ENCODE peak calls at places on chromosomes 11 and 22, in ten cellular contexts. P is tibial nerve, X is heart left ventricle, G is IMR-90, Z is A549, I is breast epithelium, B is H1, F is right lobe of liver, A is esophagus squamous epithelium, M is sigmoid colon. Q is an unnamed sample.

GRCh38 chr11:77212314-77213007 is 84.4 kb downstream of the MYO7A start:
- DNase-seq in P (no peak), X (no peak), G (no peak), Z (no peak), I (no peak), B (no peak), F (no peak), A (no peak), M (no peak), Q (no peak)

GRCh38 chr11:110349109-110349996 is 52.9 kb upstream of the RDX start:
- DNase-seq in P (no peak), X (no peak), G (no peak), Z (no peak), I (no peak), B (no peak), F (no peak), A (no peak), M (no peak), Q (no peak)

GRCh38 chr11:131036544-131036943 is 120.3 kb upstream of the SNX19 start:
- DNase-seq in P (no peak), X (no peak), G (peak; percentile 18), Z (no peak), I (no peak), B (no peak), F (no peak), A (no peak), M (no peak), Q (no peak)

GRCh38 chr11:12275818-12276217 is 101.6 kb upstream of the PARVA start:
- DNase-seq in P (no peak), X (no peak), G (no peak), Z (no peak), I (peak; percentile 43), B (no peak), F (no peak), A (no peak), M (peak; percentile 56), Q (no peak)

GRCh38 chr22:32353292-32353691 is 4.4 kb upstream of the RFPL3 start:
- DNase-seq in P (no peak), X (no peak), G (no peak), Z (no peak), I (no peak), B (no peak), F (no peak), A (no peak), M (no peak), Q (no peak)

GRCh38 chr11:121696177-121696863 is 243.6 kb upstream of the SORL1-AS1 start:
- DNase-seq in P (no peak), X (peak; percentile 53), G (no peak), Z (no peak), I (no peak), B (no peak), F (no peak), A (no peak), M (peak; percentile 64), Q (peak; percentile 91)

GRCh38 chr22:28883917-28884753 is 763 bp downstream of the ZNRF3 start:
- DNase-seq in P (no peak), X (peak; percentile 33), G (peak; percentile 44), Z (peak; percentile 18), I (no peak), B (peak; percentile 79), F (peak; percentile 65), A (no peak), M (peak; percentile 77), Q (no peak)

GRCh38 chr11:128886401-128887119 is 4.6 kb upstream of the KCNJ5 start:
- DNase-seq in P (no peak), X (no peak), G (no peak), Z (no peak), I (no peak), B (no peak), F (no peak), A (no peak), M (no peak), Q (no peak)

GRCh38 chr11:72072348-72072747 is 8.0 kb downstream of the NUMA1 start:
- DNase-seq in P (no peak), X (no peak), G (peak; percentile 82), Z (no peak), I (no peak), B (no peak), F (no peak), A (no peak), M (no peak), Q (no peak)

GRCh38 chr11:72070486-72070885 is 9.9 kb downstream of the NUMA1 start:
- DNase-seq in P (no peak), X (no peak), G (no peak), Z (no peak), I (no peak), B (no peak), F (no peak), A (no peak), M (no peak), Q (no peak)

GRCh38 chr11:72069200-72069599 is 11.1 kb downstream of the NUMA1 start:
- DNase-seq in P (no peak), X (no peak), G (no peak), Z (no peak), I (no peak), B (no peak), F (no peak), A (no peak), M (no peak), Q (no peak)

GRCh38 chr11:72067676-72068075 is 12.7 kb downstream of the NUMA1 start:
- DNase-seq in P (no peak), X (no peak), G (no peak), Z (no peak), I (no peak), B (no peak), F (no peak), A (no peak), M (no peak), Q (no peak)

GRCh38 chr11:72069787-72070251 is 10.5 kb downstream of the NUMA1 start:
- DNase-seq in P (peak; percentile 79), X (peak; percentile 91), G (peak; percentile 84), Z (peak; percentile 59), I (peak; percentile 71), B (no peak), F (peak; percentile 84), A (no peak), M (peak; percentile 89), Q (peak; percentile 94)
- TF ChIP-seq POLR2A in P (peak; percentile 28), X (no peak), G (no peak), Z (peak; percentile 28), I (no peak), B (no peak), F (peak; percentile 39), A (no peak), M (no peak), Q (no peak)

GRCh38 chr22:45922256-45922655 is 54.7 kb downstream of the WNT7B start:
- DNase-seq in P (no peak), X (no peak), G (no peak), Z (no peak), I (no peak), B (no peak), F (no peak), A (no peak), M (no peak), Q (no peak)

GRCh38 chr22:45918455-45919370 is 58.2 kb downstream of the WNT7B start:
- DNase-seq in P (no peak), X (no peak), G (no peak), Z (peak; percentile 86), I (peak; percentile 65), B (no peak), F (no peak), A (no peak), M (no peak), Q (no peak)

GRCh38 chr22:45917146-45917545 is 59.8 kb downstream of the WNT7B start:
- DNase-seq in P (no peak), X (no peak), G (no peak), Z (no peak), I (no peak), B (no peak), F (no peak), A (no peak), M (no peak), Q (no peak)

GRCh38 chr22:45917700-45918454 is 59.1 kb downstream of the WNT7B start:
- DNase-seq in P (no peak), X (no peak), G (no peak), Z (no peak), I (no peak), B (no peak), F (no peak), A (no peak), M (no peak), Q (no peak)

DNA sequence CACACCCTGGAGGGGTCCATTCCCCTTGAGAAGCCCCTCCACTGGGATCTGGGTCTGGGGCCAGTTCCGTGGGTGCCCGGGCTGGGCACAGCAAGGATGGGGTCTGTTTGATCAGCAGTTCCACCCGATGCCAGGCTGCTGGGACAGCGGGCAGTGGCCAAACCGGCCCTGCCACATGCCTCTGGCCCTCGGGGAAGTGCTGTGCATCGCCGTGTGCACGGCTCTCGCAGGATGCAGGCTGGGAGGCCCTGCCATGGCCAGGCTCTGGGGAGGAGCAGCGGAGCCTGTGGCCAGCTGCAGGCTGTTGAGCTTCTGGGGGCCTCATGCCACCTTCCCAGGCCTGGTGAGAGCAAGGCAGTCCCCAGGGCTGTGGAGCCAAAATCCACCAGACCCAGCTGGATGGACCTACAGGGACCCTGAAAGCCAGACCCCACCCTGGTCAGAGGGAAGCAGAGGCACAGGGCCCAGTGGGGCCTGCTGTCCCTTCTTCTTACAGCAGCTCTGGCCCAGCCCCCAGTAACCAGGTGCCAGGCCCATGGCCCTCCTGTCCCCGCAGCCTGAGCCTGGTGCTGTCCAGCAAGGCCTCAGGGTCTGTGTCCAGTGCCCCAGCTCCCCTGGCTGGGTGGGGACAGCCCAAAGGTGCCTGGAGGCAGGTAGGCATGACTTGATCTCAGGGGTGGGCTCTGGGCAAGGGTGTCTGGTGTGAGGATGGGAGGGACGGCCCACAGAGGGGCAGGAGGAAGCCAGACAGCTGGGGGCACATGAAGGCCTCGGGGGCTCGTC is 57.3 kb downstream of the WNT7B start:
- DNase-seq in P (no peak), X (no peak), G (no peak), Z (no peak), I (peak; percentile 83), B (no peak), F (no peak), A (no peak), M (no peak), Q (no peak)
- H3K27ac ChIP-seq in P (no peak overlapping the region), X (no peak overlapping the region), G (no peak overlapping the region), Z (peak overlapping the region; percentile 86), I (peak overlapping the region; percentile 76), B (no peak overlapping the region), F (no peak overlapping the region), A (no peak overlapping the region), M (no peak overlapping the region), Q (no peak overlapping the region)

DNA sequence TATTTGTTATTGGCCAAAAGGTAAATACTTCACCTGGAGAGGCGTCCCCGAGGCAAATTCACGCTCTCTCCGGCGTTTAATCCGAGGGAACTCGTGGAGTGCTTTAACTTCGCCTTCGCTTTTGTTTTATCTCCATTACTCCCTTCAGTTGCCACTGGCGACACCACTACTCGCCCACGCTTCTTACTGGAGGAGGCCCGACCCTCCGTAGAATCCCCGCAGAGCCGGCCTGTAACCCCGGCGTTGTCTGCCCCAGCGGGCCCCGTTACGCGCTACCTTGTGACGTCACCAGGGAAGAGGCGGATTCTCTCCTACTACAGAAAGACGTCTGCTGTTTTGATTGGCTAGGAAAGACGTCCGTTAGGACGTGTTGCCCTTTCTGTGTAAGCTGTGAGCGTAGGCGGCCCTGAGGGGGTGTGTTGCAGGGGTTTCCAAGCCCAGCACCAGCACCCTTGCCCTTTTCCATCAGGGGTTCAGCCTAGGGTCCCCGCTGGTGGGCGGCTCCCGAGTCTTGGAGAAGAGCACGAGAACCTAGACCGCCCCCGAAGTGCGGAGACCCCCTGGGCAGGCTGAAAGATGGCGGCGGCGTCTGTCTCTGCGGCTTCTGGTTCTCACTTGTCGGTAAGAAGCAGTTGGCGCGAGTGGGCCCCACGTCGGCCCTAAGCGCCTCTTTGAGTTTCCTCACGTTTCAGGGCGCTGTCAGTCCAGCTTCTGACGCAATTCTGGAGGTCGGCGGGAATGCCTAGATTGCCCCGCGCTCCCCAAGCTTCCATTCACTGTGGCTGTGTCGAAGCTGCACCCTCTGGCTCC is at the start of gene CEP57:
- DNase-seq in P (peak; percentile 98), X (peak; percentile 96), G (peak; percentile 99), Z (peak; percentile 78), I (peak; percentile 89), B (peak; percentile 94), F (peak; percentile 95), A (peak; percentile 85), M (peak; percentile 98), Q (peak; percentile 99)
- TF ChIP-seq POLR2A in P (peak; percentile 78), X (no peak), G (peak; percentile 58), Z (peak; percentile 34), I (peak; percentile 64), B (peak; percentile 78), F (no peak), A (no peak), M (peak; percentile 43), Q (peak; percentile 27)

GRCh38 chr22:37746366-37747089 is 49.7 kb downstream of the TRIOBP start:
- DNase-seq in P (no peak), X (peak; percentile 49), G (no peak), Z (no peak), I (no peak), B (peak; percentile 71), F (no peak), A (no peak), M (no peak), Q (no peak)

GRCh38 chr22:37749223-37749622 is 52.4 kb downstream of the TRIOBP start:
- DNase-seq in P (no peak), X (peak; percentile 30), G (no peak), Z (no peak), I (peak; percentile 81), B (no peak), F (no peak), A (no peak), M (no peak), Q (no peak)

GRCh38 chr22:37747090-37747714 is 50.4 kb downstream of the TRIOBP start:
- DNase-seq in P (peak; percentile 50), X (peak; percentile 81), G (peak; percentile 66), Z (no peak), I (no peak), B (no peak), F (no peak), A (no peak), M (peak; percentile 84), Q (no peak)

GRCh38 chr22:37748659-37749058 is 51.8 kb downstream of the TRIOBP start:
- DNase-seq in P (no peak), X (peak; percentile 22), G (no peak), Z (no peak), I (no peak), B (no peak), F (no peak), A (no peak), M (no peak), Q (no peak)

GRCh38 chr22:37747715-37748100 is 50.9 kb downstream of the TRIOBP start:
- DNase-seq in P (no peak), X (no peak), G (no peak), Z (no peak), I (no peak), B (no peak), F (no peak), A (no peak), M (no peak), Q (no peak)
- H3K27ac ChIP-seq in P (peak overlapping the region; percentile 97), X (peak overlapping the region; percentile 96), G (peak overlapping the region; percentile 100), Z (peak overlapping the region; percentile 100), I (peak overlapping the region; percentile 94), B (no peak overlapping the region), F (peak overlapping the region; percentile 11), A (peak overlapping the region; percentile 99), M (peak overlapping the region; percentile 98), Q (peak overlapping the region; percentile 96)

Q was measured in esophagus muscularis mucosa.